ENCODE peak calls at places on chromosome 4, in nine cellular contexts. N is activated naive CD8-positive, alpha-beta T cell treated with anti-CD3 and anti-CD28 coated beads, Interleukin-2, amount 50 U/mL, for 24 hours; E is fibroblast of mammary gland; O is activated naive CD4-positive, alpha-beta T cell treated with anti-CD3 and anti-CD28 coated beads for 36 hours; S is anterior cingulate cortex; W is HT1080; I is activated CD4-positive, alpha-beta T cell treated with anti-CD3 and anti-CD28 coated beads for 48 hours; D is GOT3; M is HEK293T. C is an unnamed sample.

GRCh38 chr4:190020790-190021717 is 6.0 kb downstream of the FRG2 start:
- DNase-seq in N (no peak), W (peak; percentile 64), M (no peak), I (peak; percentile 51), O (peak; percentile 34), S (no peak), D (no peak), E (peak; percentile 23), C (peak; percentile 44)

GRCh38 chr4:24197891-24198290 is 308.0 kb upstream of the PPARGC1A start:
- DNase-seq in O (no peak), S (no peak), D (no peak), I (no peak), N (no peak), E (no peak), M (no peak), W (no peak), C (no peak)

GRCh38 chr4:84455697-84456096 is 43.4 kb downstream of the NKX6-1 start:
- DNase-seq in O (no peak), D (no peak), S (no peak), N (no peak), W (no peak), M (no peak), E (no peak), I (no peak), C (no peak)

GRCh38 chr4:128876194-128876593 is 66.7 kb downstream of the JADE1 start:
- DNase-seq in E (no peak), W (no peak), O (no peak), I (no peak), N (no peak), S (no peak), D (no peak), M (no peak), C (no peak)

GRCh38 chr4:39312821-39313220 is 53.3 kb downstream of the RFC1 start:
- DNase-seq in M (no peak), N (no peak), O (no peak), S (no peak), D (no peak), I (no peak), W (no peak), E (no peak), C (no peak)

GRCh38 chr4:160848901-160849735 is 1314.7 kb downstream of the FSTL5 start:
- DNase-seq in N (no peak), S (no peak), D (no peak), O (no peak), M (peak; percentile 7), I (no peak), E (no peak), W (peak; percentile 43), C (no peak)

GRCh38 chr4:151015458-151016344 is 617 bp upstream of the LRBA start:
- DNase-seq in S (peak; percentile 68), O (peak; percentile 71), N (peak; percentile 84), M (peak; percentile 87), E (peak; percentile 31), D (peak; percentile 12), W (peak; percentile 66), I (peak; percentile 86), C (peak; percentile 90)

GRCh38 chr4:105092356-105092755 is 54.3 kb upstream of the TET2 start:
- DNase-seq in S (no peak), N (no peak), I (no peak), E (peak; percentile 95), M (no peak), D (no peak), O (no peak), W (peak; percentile 90), C (no peak)

GRCh38 chr4:78691333-78691732 is 84.8 kb upstream of the BMP2K start:
- DNase-seq in W (no peak), E (peak; percentile 46), D (no peak), M (no peak), N (no peak), O (no peak), S (no peak), I (no peak), C (no peak)

GRCh38 chr4:154818230-154818629 is 37.2 kb downstream of the RBM46 start:
- DNase-seq in N (no peak), I (no peak), W (no peak), D (no peak), O (no peak), S (no peak), M (no peak), E (peak; percentile 11), C (no peak)

GRCh38 chr4:87120411-87121162 is 99.8 kb downstream of the KLHL8 start:
- DNase-seq in O (no peak), M (no peak), I (no peak), S (peak; percentile 18), D (no peak), W (no peak), N (no peak), E (peak; percentile 80), C (no peak)

GRCh38 chr4:152634110-152634760 is 45.6 kb downstream of the TMEM154 start:
- DNase-seq in W (no peak), M (no peak), D (no peak), S (no peak), E (peak; percentile 28), O (no peak), N (no peak), I (no peak), C (no peak)